ENCODE peak calls at places on chromosomes 3 and 15, in five cellular contexts. One of them, this sample, is unnamed.

GRCh38 chr3:43893721-43894120 is 203.0 kb downstream of the ABHD5 start:
- DNase-seq in brain microvascular endothelial cell: no peak
- DNase-seq in dorsolateral prefrontal cortex: no peak
- DNase-seq in Peyer's patch: no peak
- DNase-seq in mucosa of descending colon: no peak
- DNase-seq in this sample: peak

GRCh38 chr3:47427866-47428265 is 47.0 kb downstream of the PTPN23 start:
- DNase-seq in dorsolateral prefrontal cortex: no peak
- DNase-seq in mucosa of descending colon: no peak
- DNase-seq in brain microvascular endothelial cell: no peak
- DNase-seq in Peyer's patch: no peak
- DNase-seq in this sample: no peak

GRCh38 chr3:14122301-14122700 is 2.4 kb downstream of the CHCHD4 start:
- DNase-seq in Peyer's patch: no peak
- DNase-seq in dorsolateral prefrontal cortex: no peak
- DNase-seq in brain microvascular endothelial cell: no peak
- DNase-seq in mucosa of descending colon: no peak
- DNase-seq in this sample: peak

GRCh38 chr3:119380697-119381096 is 82.7 kb downstream of the TMEM39A start:
- DNase-seq in dorsolateral prefrontal cortex: no peak
- DNase-seq in brain microvascular endothelial cell: no peak
- DNase-seq in Peyer's patch: no peak
- DNase-seq in mucosa of descending colon: no peak
- DNase-seq in this sample: no peak

GRCh38 chr3:38107911-38108648 is 28.8 kb downstream of the ACAA1 start:
- DNase-seq in Peyer's patch: no peak
- DNase-seq in dorsolateral prefrontal cortex: no peak
- DNase-seq in mucosa of descending colon: no peak
- DNase-seq in brain microvascular endothelial cell: no peak
- DNase-seq in this sample: no peak

GRCh38 chr3:95341314-95341713 is 1278.5 kb downstream of the NSUN3 start:
- DNase-seq in Peyer's patch: peak
- DNase-seq in brain microvascular endothelial cell: no peak
- DNase-seq in mucosa of descending colon: peak
- DNase-seq in dorsolateral prefrontal cortex: no peak
- DNase-seq in this sample: no peak

GRCh38 chr3:59464187-59464586 is 414.4 kb upstream of the CFAP20DC start:
- DNase-seq in mucosa of descending colon: no peak
- DNase-seq in Peyer's patch: no peak
- DNase-seq in dorsolateral prefrontal cortex: no peak
- DNase-seq in brain microvascular endothelial cell: no peak
- DNase-seq in this sample: no peak

GRCh38 chr3:64974401-64974800 is 286.6 kb upstream of the ADAMTS9 start:
- DNase-seq in mucosa of descending colon: no peak
- DNase-seq in Peyer's patch: no peak
- DNase-seq in brain microvascular endothelial cell: no peak
- DNase-seq in dorsolateral prefrontal cortex: no peak
- DNase-seq in this sample: no peak

GRCh38 chr3:194540268-194540937 is 53.6 kb upstream of the ATP13A3 start:
- DNase-seq in brain microvascular endothelial cell: no peak
- DNase-seq in dorsolateral prefrontal cortex: no peak
- DNase-seq in mucosa of descending colon: no peak
- DNase-seq in Peyer's patch: peak
- DNase-seq in this sample: no peak

GRCh38 chr15:93179072-93179471 is 90.1 kb upstream of the RGMA start:
- DNase-seq in brain microvascular endothelial cell: no peak
- DNase-seq in mucosa of descending colon: peak
- DNase-seq in dorsolateral prefrontal cortex: no peak
- DNase-seq in Peyer's patch: peak
- DNase-seq in this sample: no peak

GRCh38 chr3:79111375-79112052 is 656.3 kb downstream of the ROBO1 start:
- DNase-seq in dorsolateral prefrontal cortex: no peak
- DNase-seq in mucosa of descending colon: no peak
- DNase-seq in Peyer's patch: peak
- DNase-seq in brain microvascular endothelial cell: no peak
- DNase-seq in this sample: no peak

GRCh38 chr15:96316953-96317629 is 13.4 kb upstream of the NR2F2 start:
- DNase-seq in dorsolateral prefrontal cortex: no peak
- DNase-seq in mucosa of descending colon: no peak
- DNase-seq in brain microvascular endothelial cell: no peak
- DNase-seq in Peyer's patch: no peak
- DNase-seq in this sample: no peak

GRCh38 chr3:58175429-58176184 is 35.2 kb downstream of the DNASE1L3 start:
- DNase-seq in mucosa of descending colon: peak
- DNase-seq in dorsolateral prefrontal cortex: no peak
- DNase-seq in Peyer's patch: peak
- DNase-seq in brain microvascular endothelial cell: no peak
- DNase-seq in this sample: no peak

GRCh38 chr15:60477164-60477563 is 1.8 kb downstream of the ICE2 start:
- DNase-seq in mucosa of descending colon: no peak
- DNase-seq in Peyer's patch: no peak
- DNase-seq in brain microvascular endothelial cell: no peak
- DNase-seq in dorsolateral prefrontal cortex: no peak
- DNase-seq in this sample: no peak

GRCh38 chr3:78610462-78611125 is 1157.2 kb downstream of the ROBO1 start:
- DNase-seq in Peyer's patch: no peak
- DNase-seq in mucosa of descending colon: no peak
- DNase-seq in dorsolateral prefrontal cortex: no peak
- DNase-seq in brain microvascular endothelial cell: peak
- DNase-seq in this sample: no peak

GRCh38 chr3:169034401-169034800 is 629.1 kb downstream of the MECOM start:
- DNase-seq in mucosa of descending colon: no peak
- DNase-seq in brain microvascular endothelial cell: no peak
- DNase-seq in dorsolateral prefrontal cortex: no peak
- DNase-seq in Peyer's patch: no peak
- DNase-seq in this sample: no peak

GRCh38 chr15:29685156-29686078 is 136.9 kb downstream of the TJP1 start:
- DNase-seq in Peyer's patch: no peak
- DNase-seq in dorsolateral prefrontal cortex: no peak
- DNase-seq in mucosa of descending colon: no peak
- DNase-seq in brain microvascular endothelial cell: peak
- DNase-seq in this sample: no peak

GRCh38 chr15:90227336-90227735 is 6.4 kb downstream of the CIB1 start:
- DNase-seq in dorsolateral prefrontal cortex: no peak
- DNase-seq in Peyer's patch: no peak
- DNase-seq in brain microvascular endothelial cell: no peak
- DNase-seq in mucosa of descending colon: no peak
- DNase-seq in this sample: no peak

GRCh38 chr3:98855811-98856400 is 45.6 kb downstream of the DCBLD2 start:
- DNase-seq in mucosa of descending colon: no peak
- DNase-seq in dorsolateral prefrontal cortex: no peak
- DNase-seq in brain microvascular endothelial cell: peak
- DNase-seq in Peyer's patch: no peak
- DNase-seq in this sample: no peak

GRCh38 chr3:141266797-141267555 is 35.4 kb downstream of the PXYLP1 start:
- DNase-seq in Peyer's patch: peak
- DNase-seq in mucosa of descending colon: no peak
- DNase-seq in brain microvascular endothelial cell: no peak
- DNase-seq in dorsolateral prefrontal cortex: no peak
- DNase-seq in this sample: peak

GRCh38 chr3:12865271-12865670 is 23.9 kb upstream of the RPL32 start:
- DNase-seq in brain microvascular endothelial cell: no peak
- DNase-seq in dorsolateral prefrontal cortex: no peak
- DNase-seq in mucosa of descending colon: no peak
- DNase-seq in Peyer's patch: no peak
- DNase-seq in this sample: no peak

GRCh38 chr3:4977889-4978258 is 1.4 kb upstream of the BHLHE40 start:
- DNase-seq in Peyer's patch: no peak
- DNase-seq in dorsolateral prefrontal cortex: no peak
- DNase-seq in mucosa of descending colon: no peak
- DNase-seq in brain microvascular endothelial cell: no peak
- DNase-seq in this sample: no peak

GRCh38 chr3:130424837-130425236 is 79.4 kb downstream of the COL6A5 start:
- DNase-seq in dorsolateral prefrontal cortex: no peak
- DNase-seq in Peyer's patch: no peak
- DNase-seq in brain microvascular endothelial cell: no peak
- DNase-seq in mucosa of descending colon: no peak
- DNase-seq in this sample: no peak

GRCh38 chr15:73190189-73190601 is 137.9 kb downstream of the NEO1 start:
- DNase-seq in dorsolateral prefrontal cortex: no peak
- DNase-seq in mucosa of descending colon: no peak
- DNase-seq in Peyer's patch: no peak
- DNase-seq in brain microvascular endothelial cell: no peak
- DNase-seq in this sample: no peak

DNA sequence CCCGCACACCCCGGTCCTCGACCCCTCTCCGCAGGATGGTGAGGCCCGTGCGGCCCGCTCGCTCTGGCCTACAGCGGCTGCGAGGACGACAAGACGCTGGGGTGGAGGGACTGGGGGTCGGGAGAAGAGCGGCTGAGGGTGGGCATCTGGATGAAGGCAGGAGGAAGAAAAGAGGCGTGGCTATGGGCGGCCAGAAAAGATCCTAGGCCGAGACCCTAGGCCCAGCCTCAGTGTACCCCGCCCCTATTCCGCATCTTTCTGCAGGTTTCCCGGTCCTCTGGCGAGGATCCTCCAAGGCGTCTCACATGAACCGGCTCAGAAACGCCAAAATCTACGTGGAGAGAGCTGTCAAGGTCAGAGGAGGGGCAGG is 280 bp downstream of the TTLL3 start:
- DNase-seq in Peyer's patch: no peak
- DNase-seq in dorsolateral prefrontal cortex: no peak
- DNase-seq in brain microvascular endothelial cell: no peak
- DNase-seq in mucosa of descending colon: no peak
- DNase-seq in this sample: no peak
- TF ChIP-seq CTCF in Peyer's patch: no peak
- TF ChIP-seq CTCF in dorsolateral prefrontal cortex: no peak
- TF ChIP-seq CTCF in brain microvascular endothelial cell: no peak
- TF ChIP-seq CTCF in mucosa of descending colon: no peak
- TF ChIP-seq CTCF in this sample: no peak

GRCh38 chr15:85443593-85444328 is 63.4 kb downstream of the AKAP13 start:
- DNase-seq in dorsolateral prefrontal cortex: no peak
- DNase-seq in Peyer's patch: no peak
- DNase-seq in mucosa of descending colon: no peak
- DNase-seq in brain microvascular endothelial cell: peak
- DNase-seq in this sample: no peak
- TF ChIP-seq CTCF in dorsolateral prefrontal cortex: no peak
- TF ChIP-seq CTCF in Peyer's patch: no peak
- TF ChIP-seq CTCF in mucosa of descending colon: no peak
- TF ChIP-seq CTCF in brain microvascular endothelial cell: peak
- TF ChIP-seq CTCF in this sample: no peak

DNA sequence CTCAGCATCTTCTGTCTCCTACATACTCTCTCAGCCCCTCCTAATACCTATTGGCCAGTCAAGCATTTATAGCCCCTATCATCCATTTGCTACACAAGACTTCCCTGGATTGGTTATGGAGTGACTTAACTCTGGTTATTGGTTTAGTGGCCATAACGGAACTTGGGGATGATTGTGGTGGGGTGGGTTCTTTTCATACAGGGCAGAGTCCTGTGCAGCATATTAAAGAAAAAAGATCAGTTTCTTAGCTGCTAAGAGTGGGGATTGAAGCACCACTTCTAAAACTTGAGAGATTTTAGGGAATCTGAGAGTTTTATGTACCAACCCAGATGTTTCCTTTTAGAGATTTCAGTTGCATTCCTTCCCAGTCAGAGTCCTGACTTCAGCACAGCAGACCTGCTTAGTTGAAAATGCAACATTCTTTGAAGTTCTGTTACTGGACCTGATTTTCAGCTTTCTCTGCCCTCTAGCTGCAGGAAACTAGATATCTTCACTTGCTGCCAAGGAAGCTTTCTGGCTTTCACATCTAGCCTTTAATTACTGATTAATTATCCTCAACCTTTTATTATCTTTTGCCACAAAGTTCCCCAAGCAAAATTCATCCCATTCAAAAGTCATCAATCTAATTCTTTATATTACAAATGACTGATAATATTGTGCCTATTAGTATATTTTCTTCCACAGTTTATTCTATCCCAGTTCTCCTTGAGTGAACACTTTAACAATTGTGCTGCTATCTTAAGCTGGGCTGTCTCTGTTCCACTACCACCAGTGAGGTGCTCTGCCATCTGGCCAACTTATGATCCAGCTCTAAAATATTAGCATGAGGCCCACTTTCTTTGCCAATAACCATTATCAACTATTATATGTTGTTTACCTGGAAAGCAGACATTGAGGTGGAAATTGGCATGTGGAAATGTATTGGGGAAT is 906.0 kb upstream of the ALCAM start:
- DNase-seq in Peyer's patch: no peak
- DNase-seq in brain microvascular endothelial cell: peak
- DNase-seq in dorsolateral prefrontal cortex: no peak
- DNase-seq in mucosa of descending colon: no peak
- DNase-seq in this sample: no peak
- TF ChIP-seq CTCF in Peyer's patch: no peak
- TF ChIP-seq CTCF in brain microvascular endothelial cell: peak
- TF ChIP-seq CTCF in dorsolateral prefrontal cortex: peak
- TF ChIP-seq CTCF in mucosa of descending colon: no peak
- TF ChIP-seq CTCF in this sample: peak

DNA sequence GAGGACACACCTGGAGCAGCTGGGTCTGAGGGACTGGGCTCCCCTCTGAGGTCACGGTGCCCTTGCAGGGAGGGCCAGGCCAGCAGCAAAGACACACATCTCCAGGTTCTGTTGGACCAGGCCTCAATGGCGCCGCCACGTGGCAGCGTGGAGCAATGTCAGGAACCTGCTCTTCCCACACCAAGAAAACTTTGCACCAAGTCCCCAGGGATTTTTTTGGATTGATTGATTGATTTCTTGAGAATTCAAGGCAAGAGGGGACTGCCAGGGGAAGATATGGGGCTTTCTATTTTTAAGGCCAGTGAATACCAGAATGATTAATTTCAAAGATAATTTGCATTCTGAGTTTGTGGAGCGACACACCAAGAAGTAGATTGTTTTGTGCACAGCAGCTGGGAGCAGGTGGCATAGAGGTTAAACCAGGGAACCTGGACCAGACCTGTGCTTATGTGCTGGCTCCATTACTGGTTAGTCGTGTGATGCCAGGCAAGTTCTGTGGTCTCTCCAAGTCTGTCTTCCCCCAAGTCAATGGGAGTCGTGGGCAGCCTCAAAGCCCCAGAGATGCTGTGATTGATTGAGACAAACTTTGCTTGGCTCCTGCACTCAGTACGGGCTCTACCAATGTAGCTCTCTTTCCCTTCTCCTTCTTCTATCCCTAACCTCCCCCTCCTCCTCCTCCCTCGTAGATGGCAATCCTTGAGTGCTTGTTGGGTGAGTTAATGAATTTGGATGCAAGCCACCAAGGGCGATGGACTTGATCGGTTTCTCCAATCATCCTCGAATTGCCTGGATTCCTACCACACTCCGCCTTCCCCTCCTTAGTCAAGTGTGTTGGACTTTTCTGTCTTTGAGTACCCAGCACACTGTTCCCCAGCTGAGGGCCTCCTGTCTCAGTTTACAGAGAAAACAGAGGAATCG is 96.2 kb upstream of the TRPM1 start:
- DNase-seq in brain microvascular endothelial cell: no peak
- DNase-seq in dorsolateral prefrontal cortex: no peak
- DNase-seq in mucosa of descending colon: peak
- DNase-seq in Peyer's patch: no peak
- DNase-seq in this sample: peak
- TF ChIP-seq CTCF in brain microvascular endothelial cell: peak
- TF ChIP-seq CTCF in dorsolateral prefrontal cortex: peak
- TF ChIP-seq CTCF in mucosa of descending colon: peak
- TF ChIP-seq CTCF in Peyer's patch: no peak
- TF ChIP-seq CTCF in this sample: peak

GRCh38 chr3:143040264-143040879 is 39.0 kb downstream of the U2SURP start:
- DNase-seq in dorsolateral prefrontal cortex: no peak
- DNase-seq in mucosa of descending colon: no peak
- DNase-seq in Peyer's patch: no peak
- DNase-seq in brain microvascular endothelial cell: no peak
- DNase-seq in this sample: no peak
- TF ChIP-seq CTCF in dorsolateral prefrontal cortex: peak
- TF ChIP-seq CTCF in mucosa of descending colon: no peak
- TF ChIP-seq CTCF in Peyer's patch: no peak
- TF ChIP-seq CTCF in brain microvascular endothelial cell: peak
- TF ChIP-seq CTCF in this sample: peak